ENCODE peak calls at places on chromosomes 7 and 10, in seven cellular contexts. Q is HL-60, G is AG10803, M is stomach, O is lower leg skin, B is bronchial epithelial cell, Y is A673. W is an unnamed sample.

GRCh38 chr7:26588511-26588910 is 275.9 kb downstream of the SKAP2 start:
- DNase-seq in B (no peak), Q (no peak), Y (no peak), G (no peak), O (no peak), M (no peak), W (no peak)

GRCh38 chr10:58806970-58807630 is 294.4 kb downstream of the BICC1 start:
- DNase-seq in G (no peak), M (no peak), B (peak), Y (no peak), O (no peak), Q (no peak), W (no peak)

GRCh38 chr7:151626422-151627115 is 106.9 kb upstream of the RHEB start:
- DNase-seq in Q (peak), O (no peak), Y (peak), B (peak), G (no peak), M (peak), W (peak)

GRCh38 chr10:43824934-43825333 is 176.3 kb upstream of the ZNF32 start:
- DNase-seq in G (peak), Y (no peak), Q (no peak), M (no peak), O (no peak), B (no peak), W (no peak)

GRCh38 chr7:135936497-135937217 is 40.5 kb downstream of the MTPN start:
- DNase-seq in B (no peak), Y (no peak), O (no peak), M (no peak), Q (no peak), G (no peak), W (no peak)

GRCh38 chr7:150404172-150404784 is 25.1 kb downstream of the ZNF775 start:
- DNase-seq in Q (no peak), B (no peak), G (peak), M (no peak), O (no peak), Y (no peak), W (peak)

GRCh38 chr7:55307123-55307916 is 57.8 kb upstream of the LANCL2 start:
- DNase-seq in G (no peak), B (no peak), Y (no peak), O (no peak), Q (peak), M (no peak), W (no peak)

GRCh38 chr7:119665791-119666190 is 607.2 kb upstream of the KCND2 start:
- DNase-seq in Q (no peak), Y (no peak), G (no peak), M (no peak), B (no peak), O (no peak), W (no peak)

GRCh38 chr10:3852147-3852904 is 67.3 kb upstream of the KLF6 start:
- DNase-seq in M (peak), G (peak), Q (peak), O (peak), Y (peak), B (peak), W (peak)

GRCh38 chr10:88271736-88272135 is 311.4 kb downstream of the RNLS start:
- DNase-seq in B (peak), Q (peak), G (peak), M (no peak), O (no peak), Y (no peak), W (no peak)

GRCh38 chr7:6649241-6649961 is 12.3 kb downstream of the ZNF316 start:
- DNase-seq in O (no peak), M (no peak), B (no peak), G (no peak), Q (no peak), Y (no peak), W (peak)

GRCh38 chr10:124728071-124728829 is 15.9 kb downstream of the FAM53B start:
- DNase-seq in B (no peak), G (peak), Q (peak), O (no peak), M (no peak), Y (no peak), W (peak)

GRCh38 chr10:69090687-69091450 is 3.0 kb downstream of the SRGN start:
- DNase-seq in Y (no peak), B (no peak), O (no peak), M (no peak), G (no peak), Q (no peak), W (no peak)

GRCh38 chr7:111561909-111562732 is at the start of gene IMMP2L:
- DNase-seq in G (peak), Y (peak), Q (peak), O (peak), B (peak), M (peak), W (peak)

GRCh38 chr10:91798736-91799579 is 732 bp downstream of the TNKS2 start:
- DNase-seq in G (peak), O (no peak), B (peak), Q (peak), Y (peak), M (peak), W (peak)

GRCh38 chr7:37297546-37297945 is 151.1 kb downstream of the ELMO1 start:
- DNase-seq in M (no peak), B (peak), Q (no peak), G (no peak), O (no peak), Y (no peak), W (no peak)

GRCh38 chr7:81482600-81483186 is 287.2 kb downstream of the HGF start:
- DNase-seq in Q (no peak), G (peak), Y (peak), M (no peak), O (no peak), B (peak), W (no peak)

GRCh38 chr7:93828260-93828659 is 62.3 kb downstream of the TFPI2 start:
- DNase-seq in B (no peak), Y (no peak), O (no peak), M (no peak), G (no peak), Q (no peak), W (no peak)

GRCh38 chr10:22319559-22320558 is 1.0 kb upstream of the BMI1 start:
- DNase-seq in G (no peak), M (no peak), O (no peak), Q (no peak), B (no peak), Y (no peak), W (no peak)

GRCh38 chr7:134991469-134992339 is 5.4 kb downstream of the AGBL3 start:
- DNase-seq in Y (no peak), B (no peak), G (no peak), Q (no peak), O (no peak), M (no peak), W (no peak)

GRCh38 chr10:116833986-116834760 is 15.1 kb upstream of the ENO4 start:
- DNase-seq in B (no peak), O (no peak), Y (no peak), M (no peak), Q (no peak), G (no peak), W (no peak)

GRCh38 chr10:10010397-10010796 is 1007.3 kb upstream of the CELF2 start:
- DNase-seq in G (no peak), Q (no peak), O (no peak), M (no peak), Y (no peak), B (no peak), W (no peak)

GRCh38 chr7:13990319-13990983 is 985 bp upstream of the ETV1 start:
- DNase-seq in Y (peak), B (peak), M (peak), O (peak), G (peak), Q (peak), W (peak)

GRCh38 chr10:79381804-79382221 is 34.5 kb downstream of the PPIF start:
- DNase-seq in Y (peak), G (peak), B (no peak), Q (no peak), O (no peak), M (peak), W (peak)

GRCh38 chr10:12587408-12587807 is 238.1 kb downstream of the CAMK1D start:
- DNase-seq in B (peak), Y (no peak), O (no peak), G (no peak), M (no peak), Q (no peak), W (no peak)

GRCh38 chr7:87216701-87217508 is 2.6 kb downstream of the TMEM243 start:
- DNase-seq in G (no peak), M (no peak), Q (no peak), O (no peak), Y (peak), B (no peak), W (no peak)
- H3K4me3 ChIP-seq in G (no peak), M (peak), Q (no peak), O (no peak), Y (no peak), B (no peak), W (no peak)

GRCh38 chr7:115707236-115707635 is 323.3 kb downstream of the TFEC start:
- DNase-seq in Y (peak), M (no peak), Q (no peak), O (no peak), B (peak), G (peak), W (no peak)
- TF ChIP-seq CTCF in Y (peak), M (no peak), Q (no peak), O (no peak), B (peak), G (peak), W (no peak)

GRCh38 chr10:59991117-59991516 is 84.8 kb upstream of the CCDC6 start:
- DNase-seq in B (no peak), O (no peak), G (no peak), Q (no peak), M (no peak), Y (no peak), W (no peak)
- H3K4me3 ChIP-seq in B (no peak), O (no peak), G (no peak), Q (no peak), M (no peak), Y (no peak), W (no peak)

GRCh38 chr10:75593690-75594556 is 162.5 kb downstream of the LRMDA start:
- DNase-seq in B (no peak), O (no peak), Q (no peak), G (no peak), Y (no peak), M (no peak), W (no peak)
- TF ChIP-seq CTCF in B (no peak), O (no peak), Q (no peak), G (no peak), Y (peak), M (peak), W (no peak)

DNA sequence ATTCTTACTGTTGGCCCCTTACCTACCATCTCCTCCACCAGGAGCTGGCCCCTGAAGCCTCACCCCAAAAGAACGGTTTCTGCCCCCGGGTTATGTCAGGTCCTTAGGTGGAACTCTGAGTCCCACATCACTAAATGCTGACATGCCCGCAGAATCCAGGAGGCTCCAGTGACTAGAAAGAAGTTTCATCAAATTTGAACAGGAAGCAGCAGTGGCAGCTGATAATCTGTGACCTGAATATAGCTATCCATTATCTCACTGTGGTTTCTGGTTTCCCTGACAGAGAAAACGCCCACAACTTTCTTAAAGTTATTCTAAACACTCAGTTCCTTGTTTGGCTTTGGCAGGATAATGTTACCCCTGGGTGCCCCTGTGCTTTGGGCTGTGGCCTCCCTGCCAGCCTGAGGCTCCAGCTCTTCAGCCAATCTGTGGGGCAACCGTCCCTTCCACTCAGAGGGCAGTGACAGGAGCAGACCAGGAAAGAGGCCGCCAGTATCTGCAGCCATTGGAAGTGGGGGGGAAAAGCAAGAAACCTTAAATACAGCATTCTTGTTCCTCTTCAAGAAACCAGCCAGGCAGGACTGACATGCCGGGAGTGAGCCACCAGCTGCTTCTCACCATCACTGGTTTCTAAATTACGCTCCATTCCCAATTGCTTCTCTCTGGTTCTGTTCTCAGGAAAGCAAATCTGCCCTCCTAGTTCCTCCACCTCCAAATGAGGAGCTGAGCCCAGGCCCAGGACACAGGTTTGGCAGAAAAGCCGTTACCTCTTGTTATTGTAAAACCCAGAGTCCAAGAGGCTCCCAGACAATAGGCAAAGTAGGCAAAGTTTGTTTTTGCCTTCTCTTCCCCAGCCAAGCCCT is 41.2 kb upstream of the VCL start:
- DNase-seq in M (no peak), O (no peak), G (no peak), Q (peak), Y (peak), B (peak), W (no peak)
- H3K4me3 ChIP-seq in M (no peak), O (no peak), G (no peak), Q (no peak), Y (no peak), B (no peak), W (peak)

GRCh38 chr10:28302668-28303488 is at the start of gene MPP7:
- DNase-seq in M (peak), G (peak), Q (peak), B (peak), Y (peak), O (peak), W (peak)
- TF ChIP-seq CTCF in M (peak), G (peak), Q (no peak), B (peak), Y (peak), O (no peak), W (peak)